ENCODE peak calls at places on chromosomes 13 and 19, in five cellular contexts. One of them, this sample, is unnamed.

GRCh38 chr13:43191561-43191960 is 168.2 kb downstream of the DNAJC15 start:
- DNase-seq in neuronal stem cell: no peak
- DNase-seq in mesenchymal stem cell: no peak
- DNase-seq in H1: no peak
- DNase-seq in trophoblast cell: no peak
- DNase-seq in this sample: no peak

GRCh38 chr19:11737964-11738745 is 591 bp downstream of the ZNF823 start:
- DNase-seq in neuronal stem cell: no peak
- DNase-seq in mesenchymal stem cell: peak; percentile 48
- DNase-seq in H1: no peak
- DNase-seq in trophoblast cell: peak; percentile 87
- DNase-seq in this sample: peak; percentile 36

GRCh38 chr13:92671821-92672220 is 554.8 kb upstream of the GPC6 start:
- DNase-seq in neuronal stem cell: no peak
- DNase-seq in mesenchymal stem cell: no peak
- DNase-seq in H1: no peak
- DNase-seq in trophoblast cell: no peak
- DNase-seq in this sample: no peak

GRCh38 chr13:113327391-113327765 is 30.3 kb downstream of the LAMP1 start:
- DNase-seq in neuronal stem cell: no peak
- DNase-seq in mesenchymal stem cell: no peak
- DNase-seq in H1: no peak
- DNase-seq in trophoblast cell: no peak
- DNase-seq in this sample: no peak

GRCh38 chr19:46514589-46515289 is 19.1 kb upstream of the PNMA8B start:
- DNase-seq in neuronal stem cell: no peak
- DNase-seq in mesenchymal stem cell: no peak
- DNase-seq in H1: no peak
- DNase-seq in trophoblast cell: no peak
- DNase-seq in this sample: peak; percentile 46

GRCh38 chr19:33096005-33096404 is 15.0 kb downstream of the GPATCH1 start:
- DNase-seq in neuronal stem cell: no peak
- DNase-seq in mesenchymal stem cell: no peak
- DNase-seq in H1: no peak
- DNase-seq in trophoblast cell: no peak
- DNase-seq in this sample: no peak

GRCh38 chr19:58182989-58183821 is at the start of gene ZNF274:
- DNase-seq in neuronal stem cell: peak; percentile 94
- DNase-seq in mesenchymal stem cell: peak; percentile 92
- DNase-seq in H1: peak; percentile 84
- DNase-seq in trophoblast cell: peak; percentile 95
- DNase-seq in this sample: peak; percentile 96

GRCh38 chr13:36124236-36124822 is 6.9 kb downstream of the DCLK1 start:
- DNase-seq in neuronal stem cell: no peak
- DNase-seq in mesenchymal stem cell: no peak
- DNase-seq in H1: no peak
- DNase-seq in trophoblast cell: no peak
- DNase-seq in this sample: no peak

GRCh38 chr19:55300821-55301458 is 17.1 kb downstream of the BRSK1 start:
- DNase-seq in neuronal stem cell: peak; percentile 63
- DNase-seq in mesenchymal stem cell: no peak
- DNase-seq in H1: no peak
- DNase-seq in trophoblast cell: no peak
- DNase-seq in this sample: no peak

GRCh38 chr13:41107104-41107571 is 25.5 kb downstream of the KBTBD6 start:
- DNase-seq in neuronal stem cell: no peak
- DNase-seq in mesenchymal stem cell: no peak
- DNase-seq in H1: no peak
- DNase-seq in trophoblast cell: no peak
- DNase-seq in this sample: peak; percentile 89

GRCh38 chr19:34274827-34275625 is 20.7 kb downstream of the GARRE1 start:
- DNase-seq in neuronal stem cell: no peak
- DNase-seq in mesenchymal stem cell: peak; percentile 79
- DNase-seq in H1: no peak
- DNase-seq in trophoblast cell: peak; percentile 74
- DNase-seq in this sample: no peak

GRCh38 chr13:113815151-113816058 is 48.5 kb downstream of the GAS6 start:
- DNase-seq in neuronal stem cell: no peak
- DNase-seq in mesenchymal stem cell: peak; percentile 11
- DNase-seq in H1: no peak
- DNase-seq in trophoblast cell: peak; percentile 13
- DNase-seq in this sample: no peak

GRCh38 chr19:1211494-1212234 is 6.1 kb downstream of the STK11 start:
- DNase-seq in neuronal stem cell: no peak
- DNase-seq in mesenchymal stem cell: no peak
- DNase-seq in H1: no peak
- DNase-seq in trophoblast cell: peak; percentile 67
- DNase-seq in this sample: peak; percentile 79

GRCh38 chr19:14416743-14417214 is 2.4 kb downstream of the DDX39A start:
- DNase-seq in neuronal stem cell: no peak
- DNase-seq in mesenchymal stem cell: no peak
- DNase-seq in H1: no peak
- DNase-seq in trophoblast cell: peak; percentile 37
- DNase-seq in this sample: no peak

GRCh38 chr19:21398851-21399250 is 1.9 kb downstream of the ZNF493 start:
- DNase-seq in neuronal stem cell: no peak
- DNase-seq in mesenchymal stem cell: no peak
- DNase-seq in H1: no peak
- DNase-seq in trophoblast cell: no peak
- DNase-seq in this sample: no peak

GRCh38 chr13:36130168-36130541 is 1.0 kb downstream of the DCLK1 start:
- DNase-seq in neuronal stem cell: no peak
- DNase-seq in mesenchymal stem cell: no peak
- DNase-seq in H1: no peak
- DNase-seq in trophoblast cell: no peak
- DNase-seq in this sample: no peak

GRCh38 chr19:6271251-6271650 is 8.5 kb downstream of the MLLT1 start:
- DNase-seq in neuronal stem cell: no peak
- DNase-seq in mesenchymal stem cell: peak; percentile 66
- DNase-seq in H1: no peak
- DNase-seq in trophoblast cell: no peak
- DNase-seq in this sample: peak; percentile 55

GRCh38 chr13:79440958-79441553 is 35.0 kb upstream of the RBM26 start:
- DNase-seq in neuronal stem cell: no peak
- DNase-seq in mesenchymal stem cell: no peak
- DNase-seq in H1: no peak
- DNase-seq in trophoblast cell: no peak
- DNase-seq in this sample: no peak

GRCh38 chr19:39401549-39402416 is 4.9 kb upstream of the ZFP36 start:
- DNase-seq in neuronal stem cell: no peak
- DNase-seq in mesenchymal stem cell: peak; percentile 94
- DNase-seq in H1: no peak
- DNase-seq in trophoblast cell: peak; percentile 85
- DNase-seq in this sample: no peak

GRCh38 chr13:21767032-21767431 is 96.2 kb downstream of the FGF9 start:
- DNase-seq in neuronal stem cell: no peak
- DNase-seq in mesenchymal stem cell: no peak
- DNase-seq in H1: no peak
- DNase-seq in trophoblast cell: no peak
- DNase-seq in this sample: no peak

GRCh38 chr19:12992729-12993128 is 2.5 kb upstream of the NFIX start:
- DNase-seq in neuronal stem cell: no peak
- DNase-seq in mesenchymal stem cell: no peak
- DNase-seq in H1: no peak
- DNase-seq in trophoblast cell: no peak
- DNase-seq in this sample: no peak

GRCh38 chr19:18436651-18437478 is 1.1 kb downstream of the ISYNA1 start:
- DNase-seq in neuronal stem cell: peak; percentile 85
- DNase-seq in mesenchymal stem cell: peak; percentile 92
- DNase-seq in H1: no peak
- DNase-seq in trophoblast cell: peak; percentile 76
- DNase-seq in this sample: peak; percentile 93

GRCh38 chr19:18435848-18436631 is 1.9 kb downstream of the ISYNA1 start:
- DNase-seq in neuronal stem cell: no peak
- DNase-seq in mesenchymal stem cell: peak; percentile 21
- DNase-seq in H1: no peak
- DNase-seq in trophoblast cell: peak; percentile 22
- DNase-seq in this sample: no peak

GRCh38 chr19:18439025-18439909 is 1.3 kb upstream of the ISYNA1 start:
- DNase-seq in neuronal stem cell: no peak
- DNase-seq in mesenchymal stem cell: peak; percentile 63
- DNase-seq in H1: no peak
- DNase-seq in trophoblast cell: peak; percentile 15
- DNase-seq in this sample: no peak

GRCh38 chr19:18438331-18439024 is 545 bp upstream of the ISYNA1 start:
- DNase-seq in neuronal stem cell: no peak
- DNase-seq in mesenchymal stem cell: peak; percentile 74
- DNase-seq in H1: no peak
- DNase-seq in trophoblast cell: peak; percentile 53
- DNase-seq in this sample: peak; percentile 73

DNA sequence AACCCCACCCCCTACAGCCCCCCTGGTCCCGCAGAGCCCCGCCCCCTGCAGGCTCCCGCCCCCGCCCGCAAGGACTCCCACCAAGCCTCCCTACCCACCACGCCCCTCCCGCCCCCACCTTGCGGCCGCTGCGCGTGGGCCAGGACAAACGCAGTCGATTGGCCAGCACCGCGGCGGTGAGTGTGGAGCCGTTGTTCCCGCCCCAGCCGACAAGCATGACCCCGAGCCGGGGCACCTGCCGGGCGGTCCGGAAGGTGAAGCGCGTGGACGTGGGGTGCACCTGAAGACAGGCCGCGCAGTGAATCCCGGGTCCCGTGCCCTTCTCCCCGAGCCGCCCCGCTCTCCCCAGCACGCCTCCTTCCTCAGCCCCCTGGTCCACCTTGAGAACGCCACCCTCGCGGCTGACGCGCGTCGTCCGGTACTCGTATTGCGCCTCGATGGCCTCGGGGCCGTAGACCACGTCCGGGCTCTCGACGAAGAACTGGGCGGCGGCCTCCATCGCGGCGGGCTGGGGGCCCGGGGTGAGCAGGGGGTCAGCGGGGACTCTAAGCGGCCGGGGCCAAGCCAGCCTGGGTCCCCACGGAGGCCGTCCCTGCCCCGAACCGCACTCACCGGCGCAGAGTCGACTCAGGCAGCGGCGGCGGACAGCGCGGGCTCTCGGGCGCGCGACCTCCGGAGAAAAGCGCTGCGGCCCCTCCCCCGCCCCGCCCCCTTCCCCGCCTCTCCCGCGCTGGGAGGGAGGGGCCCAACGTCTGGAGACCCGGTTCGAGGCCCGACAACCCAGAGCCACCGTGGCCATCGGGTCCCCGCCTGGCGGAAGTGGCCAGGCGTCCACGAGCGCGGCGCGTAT is at the start of gene ISYNA1:
- DNase-seq in neuronal stem cell: peak; percentile 69
- DNase-seq in mesenchymal stem cell: peak; percentile 71
- DNase-seq in H1: no peak
- DNase-seq in trophoblast cell: peak; percentile 57
- DNase-seq in this sample: peak; percentile 81
- H3K18ac ChIP-seq in neuronal stem cell: peak within 1 kb of the TSS; percentile 100
- H3K18ac ChIP-seq in mesenchymal stem cell: peak within 1 kb of the TSS; percentile 94
- H3K18ac ChIP-seq in H1: peak within 1 kb of the TSS; percentile 98
- H3K18ac ChIP-seq in trophoblast cell: peak within 1 kb of the TSS; percentile 98
- H3K18ac ChIP-seq in this sample: peak within 1 kb of the TSS; percentile 90

DNA sequence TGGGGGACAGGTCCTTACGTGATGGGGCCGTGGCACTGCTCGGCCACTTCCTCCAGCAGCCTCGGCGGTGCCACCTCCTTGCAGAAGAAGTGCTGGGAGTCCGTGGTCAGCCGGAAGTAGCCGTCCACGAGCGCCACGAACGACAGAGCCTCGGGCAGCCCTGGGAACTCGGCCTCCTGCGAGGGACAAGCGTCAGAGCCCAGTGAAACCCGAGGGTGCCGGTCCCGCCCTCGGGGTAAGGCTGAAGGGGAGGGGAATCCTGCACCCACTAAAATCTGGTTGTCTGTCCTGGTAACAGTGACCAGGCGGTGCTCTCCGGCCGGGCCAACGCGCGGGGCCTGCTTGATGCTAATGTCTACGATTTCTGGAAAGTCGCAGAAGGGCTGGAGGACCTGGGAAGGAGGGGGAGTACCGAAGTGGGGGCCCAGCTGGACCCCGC is 6.4 kb downstream of the JAK3 start:
- DNase-seq in neuronal stem cell: no peak
- DNase-seq in mesenchymal stem cell: no peak
- DNase-seq in H1: no peak
- DNase-seq in trophoblast cell: peak; percentile 47
- DNase-seq in this sample: no peak
- H2BK12ac ChIP-seq in neuronal stem cell: peak overlapping the region; percentile 16
- H2BK12ac ChIP-seq in mesenchymal stem cell: no peak overlapping the region
- H2BK12ac ChIP-seq in H1: peak overlapping the region; percentile 60
- H2BK12ac ChIP-seq in trophoblast cell: no peak overlapping the region
- H2BK12ac ChIP-seq in this sample: no peak overlapping the region

DNA sequence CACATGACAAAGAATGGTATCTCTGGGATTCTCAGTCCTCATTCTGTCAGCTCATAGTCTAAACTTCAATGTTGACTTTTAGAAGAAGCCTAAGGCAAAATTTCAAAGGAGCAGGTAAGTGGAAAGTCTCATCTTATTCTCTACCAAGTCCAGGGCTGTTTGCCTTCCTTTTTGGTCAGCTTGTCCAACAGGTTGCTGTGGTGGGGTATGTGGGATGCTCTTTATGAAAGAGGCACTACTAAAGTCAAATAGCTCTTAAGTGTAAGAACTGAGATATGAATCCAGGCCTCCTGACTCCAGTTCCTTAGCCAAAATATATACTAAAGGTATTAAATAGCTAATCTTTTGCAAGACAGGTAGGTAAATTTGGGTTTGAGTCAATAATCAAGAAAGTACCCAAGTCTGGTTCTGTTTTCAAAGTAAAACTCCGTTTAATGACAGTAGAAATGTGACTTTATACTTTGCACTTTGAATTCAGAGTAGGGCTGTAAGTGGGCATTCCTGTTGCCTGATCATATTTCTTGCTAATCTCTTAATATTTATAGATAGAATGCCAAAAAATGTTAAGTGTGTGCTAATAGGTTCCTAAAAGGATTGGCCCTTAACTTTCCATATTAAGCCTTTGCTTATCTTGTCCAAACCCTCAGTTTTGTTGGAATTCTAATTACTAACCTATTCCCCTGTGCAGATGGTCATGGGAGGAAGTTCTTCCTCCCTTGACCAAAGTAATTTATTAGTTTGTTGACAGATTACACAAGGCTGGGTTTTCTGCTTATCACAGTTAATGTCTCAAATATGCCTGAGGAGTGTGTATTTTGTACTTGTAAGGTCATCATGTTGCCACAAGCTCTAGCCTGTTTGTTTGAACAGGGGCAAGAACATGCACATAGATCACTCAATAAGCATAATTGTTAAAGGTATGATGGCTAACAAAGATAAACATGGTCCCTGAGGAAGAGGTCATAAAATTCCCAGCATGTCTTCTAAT is 540.9 kb upstream of the SPRY2 start:
- DNase-seq in neuronal stem cell: no peak
- DNase-seq in mesenchymal stem cell: peak; percentile 77
- DNase-seq in H1: no peak
- DNase-seq in trophoblast cell: no peak
- DNase-seq in this sample: no peak
- H3K18ac ChIP-seq in neuronal stem cell: no peak overlapping the region
- H3K18ac ChIP-seq in mesenchymal stem cell: no peak overlapping the region
- H3K18ac ChIP-seq in H1: no peak overlapping the region
- H3K18ac ChIP-seq in trophoblast cell: no peak overlapping the region
- H3K18ac ChIP-seq in this sample: no peak overlapping the region

GRCh38 chr19:36748431-36749275 is 24.0 kb downstream of the ZNF850 start:
- DNase-seq in neuronal stem cell: no peak
- DNase-seq in mesenchymal stem cell: no peak
- DNase-seq in H1: no peak
- DNase-seq in trophoblast cell: no peak
- DNase-seq in this sample: no peak
- H2BK12ac ChIP-seq in neuronal stem cell: no peak overlapping the region
- H2BK12ac ChIP-seq in mesenchymal stem cell: no peak overlapping the region
- H2BK12ac ChIP-seq in H1: no peak overlapping the region
- H2BK12ac ChIP-seq in trophoblast cell: no peak overlapping the region
- H2BK12ac ChIP-seq in this sample: no peak overlapping the region

GRCh38 chr13:98549006-98549727 is 27.7 kb downstream of the STK24 start:
- DNase-seq in neuronal stem cell: no peak
- DNase-seq in mesenchymal stem cell: peak; percentile 99
- DNase-seq in H1: no peak
- DNase-seq in trophoblast cell: peak; percentile 66
- DNase-seq in this sample: no peak
- H3K18ac ChIP-seq in neuronal stem cell: no peak overlapping the region
- H3K18ac ChIP-seq in mesenchymal stem cell: peak overlapping the region; percentile 67
- H3K18ac ChIP-seq in H1: no peak overlapping the region
- H3K18ac ChIP-seq in trophoblast cell: no peak overlapping the region
- H3K18ac ChIP-seq in this sample: no peak overlapping the region

This sample was measured in H9.